ENCODE peak calls at places on chromosome 17, in four cellular contexts. One of them, this sample, is unnamed.

GRCh38 chr17:50765454-50766221 is 1.7 kb downstream of the ANKRD40CL start:
- DNase-seq in Caki2: no peak
- DNase-seq in mammary epithelial cell: no peak
- DNase-seq in B cell: no peak
- DNase-seq in this sample: no peak

GRCh38 chr17:76438906-76439305 is 14.0 kb downstream of the UBE2O start:
- DNase-seq in Caki2: no peak
- DNase-seq in mammary epithelial cell: no peak
- DNase-seq in B cell: no peak
- DNase-seq in this sample: no peak

GRCh38 chr17:37019745-37020129 is 71.0 kb downstream of the AATF start:
- DNase-seq in Caki2: no peak
- DNase-seq in mammary epithelial cell: no peak
- DNase-seq in B cell: no peak
- DNase-seq in this sample: no peak

GRCh38 chr17:67353161-67353560 is 13.2 kb downstream of the PSMD12 start:
- DNase-seq in Caki2: no peak
- DNase-seq in mammary epithelial cell: no peak
- DNase-seq in B cell: no peak
- DNase-seq in this sample: no peak

GRCh38 chr17:7056386-7056785 is 12.5 kb upstream of the SLC16A11 start:
- DNase-seq in Caki2: peak; percentile 74
- DNase-seq in mammary epithelial cell: peak; percentile 86
- DNase-seq in B cell: no peak
- DNase-seq in this sample: no peak

GRCh38 chr17:31838641-31839225 is 20.3 kb downstream of the COPRS start:
- DNase-seq in Caki2: no peak
- DNase-seq in mammary epithelial cell: no peak
- DNase-seq in B cell: no peak
- DNase-seq in this sample: peak; percentile 1

GRCh38 chr17:74369221-74369620 is 1.9 kb downstream of the GPR142 start:
- DNase-seq in Caki2: no peak
- DNase-seq in mammary epithelial cell: no peak
- DNase-seq in B cell: no peak
- DNase-seq in this sample: no peak

GRCh38 chr17:65515512-65515911 is 45.9 kb downstream of the AXIN2 start:
- DNase-seq in Caki2: no peak
- DNase-seq in mammary epithelial cell: no peak
- DNase-seq in B cell: no peak
- DNase-seq in this sample: no peak

GRCh38 chr17:77958716-77959215 is 263 bp downstream of the TNRC6C start:
- DNase-seq in Caki2: no peak
- DNase-seq in mammary epithelial cell: no peak
- DNase-seq in B cell: no peak
- DNase-seq in this sample: no peak

GRCh38 chr17:3917391-3917931 is 1.2 kb upstream of the P2RX1 start:
- DNase-seq in Caki2: no peak
- DNase-seq in mammary epithelial cell: no peak
- DNase-seq in B cell: peak; percentile 43
- DNase-seq in this sample: no peak

GRCh38 chr17:27553019-27553511 is 77.9 kb upstream of the LGALS9 start:
- DNase-seq in Caki2: peak; percentile 44
- DNase-seq in mammary epithelial cell: peak; percentile 40
- DNase-seq in B cell: no peak
- DNase-seq in this sample: no peak

GRCh38 chr17:3802461-3803307 is 1.7 kb upstream of the ITGAE start:
- DNase-seq in Caki2: no peak
- DNase-seq in mammary epithelial cell: peak; percentile 48
- DNase-seq in B cell: no peak
- DNase-seq in this sample: peak; percentile 95